ENCODE peak calls at places on chromosome 9, in ten cellular contexts. One of them, this sample, is unnamed.

GRCh38 chr9:72480931-72481330 is 40.5 kb upstream of the TMC1 start:
- DNase-seq in dorsolateral prefrontal cortex: no peak
- DNase-seq in AG09319: no peak
- DNase-seq in Daoy: peak
- DNase-seq in NCI-H524: no peak
- DNase-seq in cardiac muscle cell: no peak
- DNase-seq in activated CD8-positive, alpha-beta memory T cell treated with anti-CD3 and anti-CD28 coated beads for 48 hours: no peak
- DNase-seq in ELR: peak
- DNase-seq in effector memory CD8-positive, alpha-beta T cell: no peak
- DNase-seq in NCI-H146: no peak
- DNase-seq in this sample: no peak

GRCh38 chr9:97910273-97910844 is 11.9 kb downstream of the TRMO start:
- DNase-seq in dorsolateral prefrontal cortex: no peak
- DNase-seq in AG09319: no peak
- DNase-seq in Daoy: no peak
- DNase-seq in NCI-H524: no peak
- DNase-seq in cardiac muscle cell: no peak
- DNase-seq in activated CD8-positive, alpha-beta memory T cell treated with anti-CD3 and anti-CD28 coated beads for 48 hours: no peak
- DNase-seq in ELR: no peak
- DNase-seq in effector memory CD8-positive, alpha-beta T cell: no peak
- DNase-seq in NCI-H146: no peak
- DNase-seq in this sample: no peak

GRCh38 chr9:69785757-69786156 is 25.9 kb upstream of the PTAR1 start:
- DNase-seq in dorsolateral prefrontal cortex: no peak
- DNase-seq in AG09319: no peak
- DNase-seq in Daoy: peak
- DNase-seq in NCI-H524: no peak
- DNase-seq in cardiac muscle cell: peak
- DNase-seq in activated CD8-positive, alpha-beta memory T cell treated with anti-CD3 and anti-CD28 coated beads for 48 hours: no peak
- DNase-seq in ELR: peak
- DNase-seq in effector memory CD8-positive, alpha-beta T cell: no peak
- DNase-seq in NCI-H146: no peak
- DNase-seq in this sample: no peak

GRCh38 chr9:131030978-131031641 is 22.1 kb downstream of the LAMC3 start:
- DNase-seq in dorsolateral prefrontal cortex: no peak
- DNase-seq in AG09319: no peak
- DNase-seq in Daoy: no peak
- DNase-seq in NCI-H524: no peak
- DNase-seq in cardiac muscle cell: no peak
- DNase-seq in activated CD8-positive, alpha-beta memory T cell treated with anti-CD3 and anti-CD28 coated beads for 48 hours: no peak
- DNase-seq in ELR: no peak
- DNase-seq in effector memory CD8-positive, alpha-beta T cell: no peak
- DNase-seq in NCI-H146: no peak
- DNase-seq in this sample: no peak

GRCh38 chr9:26656003-26656940 is 236.3 kb downstream of the CAAP1 start:
- DNase-seq in dorsolateral prefrontal cortex: peak
- DNase-seq in AG09319: no peak
- DNase-seq in Daoy: peak
- DNase-seq in NCI-H524: peak
- DNase-seq in cardiac muscle cell: peak
- DNase-seq in activated CD8-positive, alpha-beta memory T cell treated with anti-CD3 and anti-CD28 coated beads for 48 hours: no peak
- DNase-seq in ELR: peak
- DNase-seq in effector memory CD8-positive, alpha-beta T cell: no peak
- DNase-seq in NCI-H146: peak
- DNase-seq in this sample: no peak

GRCh38 chr9:5893134-5893505 is 2.4 kb downstream of the MLANA start:
- DNase-seq in dorsolateral prefrontal cortex: no peak
- DNase-seq in AG09319: no peak
- DNase-seq in Daoy: no peak
- DNase-seq in NCI-H524: no peak
- DNase-seq in cardiac muscle cell: no peak
- DNase-seq in activated CD8-positive, alpha-beta memory T cell treated with anti-CD3 and anti-CD28 coated beads for 48 hours: no peak
- DNase-seq in ELR: no peak
- DNase-seq in effector memory CD8-positive, alpha-beta T cell: no peak
- DNase-seq in NCI-H146: no peak
- DNase-seq in this sample: no peak

GRCh38 chr9:78023003-78023741 is 8.4 kb downstream of the GNAQ start:
- DNase-seq in dorsolateral prefrontal cortex: no peak
- DNase-seq in AG09319: no peak
- DNase-seq in Daoy: no peak
- DNase-seq in NCI-H524: no peak
- DNase-seq in cardiac muscle cell: no peak
- DNase-seq in activated CD8-positive, alpha-beta memory T cell treated with anti-CD3 and anti-CD28 coated beads for 48 hours: no peak
- DNase-seq in ELR: peak
- DNase-seq in effector memory CD8-positive, alpha-beta T cell: no peak
- DNase-seq in NCI-H146: no peak
- DNase-seq in this sample: no peak

GRCh38 chr9:129586647-129587046 is 34.3 kb downstream of the C9orf50 start:
- DNase-seq in dorsolateral prefrontal cortex: no peak
- DNase-seq in AG09319: no peak
- DNase-seq in Daoy: no peak
- DNase-seq in NCI-H524: peak
- DNase-seq in cardiac muscle cell: no peak
- DNase-seq in activated CD8-positive, alpha-beta memory T cell treated with anti-CD3 and anti-CD28 coated beads for 48 hours: no peak
- DNase-seq in ELR: no peak
- DNase-seq in effector memory CD8-positive, alpha-beta T cell: peak
- DNase-seq in NCI-H146: no peak
- DNase-seq in this sample: no peak

GRCh38 chr9:126378761-126379160 is 52.1 kb downstream of the MVB12B start:
- DNase-seq in dorsolateral prefrontal cortex: no peak
- DNase-seq in AG09319: no peak
- DNase-seq in Daoy: no peak
- DNase-seq in NCI-H524: no peak
- DNase-seq in cardiac muscle cell: no peak
- DNase-seq in activated CD8-positive, alpha-beta memory T cell treated with anti-CD3 and anti-CD28 coated beads for 48 hours: no peak
- DNase-seq in ELR: no peak
- DNase-seq in effector memory CD8-positive, alpha-beta T cell: no peak
- DNase-seq in NCI-H146: no peak
- DNase-seq in this sample: no peak

GRCh38 chr9:113957778-113958430 is 81.8 kb downstream of the ZNF618 start:
- DNase-seq in dorsolateral prefrontal cortex: no peak
- DNase-seq in AG09319: peak
- DNase-seq in Daoy: peak
- DNase-seq in NCI-H524: no peak
- DNase-seq in cardiac muscle cell: no peak
- DNase-seq in activated CD8-positive, alpha-beta memory T cell treated with anti-CD3 and anti-CD28 coated beads for 48 hours: no peak
- DNase-seq in ELR: peak
- DNase-seq in effector memory CD8-positive, alpha-beta T cell: no peak
- DNase-seq in NCI-H146: no peak
- DNase-seq in this sample: no peak

GRCh38 chr9:112555844-112556482 is 69.3 kb downstream of the KIAA1958 start:
- DNase-seq in dorsolateral prefrontal cortex: no peak
- DNase-seq in AG09319: no peak
- DNase-seq in Daoy: no peak
- DNase-seq in NCI-H524: no peak
- DNase-seq in cardiac muscle cell: no peak
- DNase-seq in activated CD8-positive, alpha-beta memory T cell treated with anti-CD3 and anti-CD28 coated beads for 48 hours: no peak
- DNase-seq in ELR: no peak
- DNase-seq in effector memory CD8-positive, alpha-beta T cell: no peak
- DNase-seq in NCI-H146: no peak
- DNase-seq in this sample: no peak

GRCh38 chr9:133792721-133793470 is 54.7 kb upstream of the SARDH start:
- DNase-seq in dorsolateral prefrontal cortex: peak
- DNase-seq in AG09319: peak
- DNase-seq in Daoy: peak
- DNase-seq in NCI-H524: peak
- DNase-seq in cardiac muscle cell: peak
- DNase-seq in activated CD8-positive, alpha-beta memory T cell treated with anti-CD3 and anti-CD28 coated beads for 48 hours: peak
- DNase-seq in ELR: peak
- DNase-seq in effector memory CD8-positive, alpha-beta T cell: peak
- DNase-seq in NCI-H146: peak
- DNase-seq in this sample: peak

GRCh38 chr9:69326261-69326660 is 1.2 kb downstream of the ENTREP1 start:
- DNase-seq in dorsolateral prefrontal cortex: peak
- DNase-seq in AG09319: no peak
- DNase-seq in Daoy: no peak
- DNase-seq in NCI-H524: no peak
- DNase-seq in cardiac muscle cell: peak
- DNase-seq in activated CD8-positive, alpha-beta memory T cell treated with anti-CD3 and anti-CD28 coated beads for 48 hours: no peak
- DNase-seq in ELR: no peak
- DNase-seq in effector memory CD8-positive, alpha-beta T cell: no peak
- DNase-seq in NCI-H146: peak
- DNase-seq in this sample: no peak

GRCh38 chr9:76215066-76215465 is 179.2 kb downstream of the RFK start:
- DNase-seq in dorsolateral prefrontal cortex: no peak
- DNase-seq in AG09319: peak
- DNase-seq in Daoy: peak
- DNase-seq in NCI-H524: no peak
- DNase-seq in cardiac muscle cell: no peak
- DNase-seq in activated CD8-positive, alpha-beta memory T cell treated with anti-CD3 and anti-CD28 coated beads for 48 hours: no peak
- DNase-seq in ELR: peak
- DNase-seq in effector memory CD8-positive, alpha-beta T cell: no peak
- DNase-seq in NCI-H146: no peak
- DNase-seq in this sample: no peak

GRCh38 chr9:73037613-73038012 is 84.8 kb upstream of the ALDH1A1 start:
- DNase-seq in dorsolateral prefrontal cortex: no peak
- DNase-seq in AG09319: no peak
- DNase-seq in Daoy: peak
- DNase-seq in NCI-H524: no peak
- DNase-seq in cardiac muscle cell: no peak
- DNase-seq in activated CD8-positive, alpha-beta memory T cell treated with anti-CD3 and anti-CD28 coated beads for 48 hours: no peak
- DNase-seq in ELR: no peak
- DNase-seq in effector memory CD8-positive, alpha-beta T cell: no peak
- DNase-seq in NCI-H146: no peak
- DNase-seq in this sample: no peak

GRCh38 chr9:79431019-79431679 is 140.6 kb upstream of the TLE4 start:
- DNase-seq in dorsolateral prefrontal cortex: no peak
- DNase-seq in AG09319: no peak
- DNase-seq in Daoy: no peak
- DNase-seq in NCI-H524: peak
- DNase-seq in cardiac muscle cell: no peak
- DNase-seq in activated CD8-positive, alpha-beta memory T cell treated with anti-CD3 and anti-CD28 coated beads for 48 hours: no peak
- DNase-seq in ELR: peak
- DNase-seq in effector memory CD8-positive, alpha-beta T cell: no peak
- DNase-seq in NCI-H146: peak
- DNase-seq in this sample: no peak

GRCh38 chr9:134163374-134164196 is 779 bp downstream of the RNU6ATAC start:
- DNase-seq in dorsolateral prefrontal cortex: peak
- DNase-seq in AG09319: no peak
- DNase-seq in Daoy: peak
- DNase-seq in NCI-H524: peak
- DNase-seq in cardiac muscle cell: peak
- DNase-seq in activated CD8-positive, alpha-beta memory T cell treated with anti-CD3 and anti-CD28 coated beads for 48 hours: peak
- DNase-seq in ELR: peak
- DNase-seq in effector memory CD8-positive, alpha-beta T cell: peak
- DNase-seq in NCI-H146: peak
- DNase-seq in this sample: peak

GRCh38 chr9:121972501-121972981 is 120.6 kb downstream of the TTLL11 start:
- DNase-seq in dorsolateral prefrontal cortex: no peak
- DNase-seq in AG09319: no peak
- DNase-seq in Daoy: peak
- DNase-seq in NCI-H524: no peak
- DNase-seq in cardiac muscle cell: no peak
- DNase-seq in activated CD8-positive, alpha-beta memory T cell treated with anti-CD3 and anti-CD28 coated beads for 48 hours: no peak
- DNase-seq in ELR: peak
- DNase-seq in effector memory CD8-positive, alpha-beta T cell: no peak
- DNase-seq in NCI-H146: no peak
- DNase-seq in this sample: no peak

GRCh38 chr9:94199776-94200175 is 59.3 kb upstream of the ZNF169 start:
- DNase-seq in dorsolateral prefrontal cortex: no peak
- DNase-seq in AG09319: peak
- DNase-seq in Daoy: no peak
- DNase-seq in NCI-H524: no peak
- DNase-seq in cardiac muscle cell: no peak
- DNase-seq in activated CD8-positive, alpha-beta memory T cell treated with anti-CD3 and anti-CD28 coated beads for 48 hours: no peak
- DNase-seq in ELR: no peak
- DNase-seq in effector memory CD8-positive, alpha-beta T cell: no peak
- DNase-seq in NCI-H146: no peak
- DNase-seq in this sample: no peak

GRCh38 chr9:87382902-87383301 is 114.8 kb upstream of the DAPK1 start:
- DNase-seq in dorsolateral prefrontal cortex: no peak
- DNase-seq in AG09319: no peak
- DNase-seq in Daoy: peak
- DNase-seq in NCI-H524: no peak
- DNase-seq in cardiac muscle cell: no peak
- DNase-seq in activated CD8-positive, alpha-beta memory T cell treated with anti-CD3 and anti-CD28 coated beads for 48 hours: no peak
- DNase-seq in ELR: peak
- DNase-seq in effector memory CD8-positive, alpha-beta T cell: no peak
- DNase-seq in NCI-H146: no peak
- DNase-seq in this sample: no peak

GRCh38 chr9:105280730-105281129 is 36.3 kb downstream of the SLC44A1 start:
- DNase-seq in dorsolateral prefrontal cortex: no peak
- DNase-seq in AG09319: no peak
- DNase-seq in Daoy: peak
- DNase-seq in NCI-H524: no peak
- DNase-seq in cardiac muscle cell: no peak
- DNase-seq in activated CD8-positive, alpha-beta memory T cell treated with anti-CD3 and anti-CD28 coated beads for 48 hours: no peak
- DNase-seq in ELR: peak
- DNase-seq in effector memory CD8-positive, alpha-beta T cell: no peak
- DNase-seq in NCI-H146: no peak
- DNase-seq in this sample: no peak